ENCODE peak calls at places on chromosomes 7 and 10, in nine cellular contexts. X is activated B cell treated with CpG ODN at 0.5 μM for 24 hours; Q is islet precursor cell; N is GM13977; E is GM12892; W is fibroblast of the aortic adventitia; L is activated effector memory CD4-positive, alpha-beta T cell treated with Interleukin-2 at 50 U/mL for 16 hours; Z is left cardiac atrium; O is small intestine. B is an unnamed sample.

GRCh38 chr10:97169911-97170693 is 15.7 kb downstream of the SLIT1 start:
- DNase-seq in X (no peak), Q (no peak), N (no peak), E (no peak), W (no peak), L (no peak), Z (no peak), O (peak), B (no peak)

GRCh38 chr10:1043532-1043995 is 5.4 kb downstream of the IDI1 start:
- DNase-seq in X (peak), Q (no peak), N (peak), E (no peak), W (peak), L (no peak), Z (peak), O (peak), B (no peak)

GRCh38 chr10:71939304-71939703 is 24.9 kb upstream of the CHST3 start:
- DNase-seq in X (no peak), Q (peak), N (no peak), E (no peak), W (no peak), L (no peak), Z (no peak), O (no peak), B (no peak)

GRCh38 chr7:140967438-140967837 is 42.7 kb upstream of the BRAF start:
- DNase-seq in X (no peak), Q (no peak), N (no peak), E (no peak), W (no peak), L (no peak), Z (no peak), O (no peak), B (no peak)

GRCh38 chr10:28311104-28311503 is 8.2 kb upstream of the MPP7 start:
- DNase-seq in X (no peak), Q (no peak), N (no peak), E (no peak), W (no peak), L (no peak), Z (no peak), O (no peak), B (no peak)

GRCh38 chr7:83732305-83732704 is 83.4 kb upstream of the SEMA3E start:
- DNase-seq in X (no peak), Q (no peak), N (no peak), E (no peak), W (no peak), L (no peak), Z (no peak), O (no peak), B (no peak)

GRCh38 chr7:47153076-47153475 is 428.8 kb downstream of the TNS3 start:
- DNase-seq in X (no peak), Q (no peak), N (no peak), E (no peak), W (peak), L (no peak), Z (no peak), O (peak), B (no peak)

GRCh38 chr10:96999337-96999736 is 167.2 kb downstream of the LCOR start:
- DNase-seq in X (no peak), Q (peak), N (no peak), E (no peak), W (no peak), L (no peak), Z (no peak), O (no peak), B (no peak)

GRCh38 chr10:101538481-101538880 is 49.6 kb downstream of the POLL start:
- DNase-seq in X (no peak), Q (no peak), N (no peak), E (no peak), W (no peak), L (no peak), Z (no peak), O (no peak), B (no peak)

GRCh38 chr7:12322287-12322902 is 81.3 kb downstream of the VWDE start:
- DNase-seq in X (no peak), Q (no peak), N (peak), E (no peak), W (peak), L (no peak), Z (no peak), O (peak), B (peak)

B was measured in T-cell.